ENCODE peak calls at places on chromosomes 3 and 15, in six cellular contexts. V is substantia nigra, Q is left lung, Y is IMR-90, I is foreskin keratinocyte, B is right atrium auricular region. T is an unnamed sample.

GRCh38 chr15:59332009-59332408 is 40.7 kb downstream of the MYO1E start:
- DNase-seq in B (no peak), Q (no peak), Y (no peak), V (no peak), I (no peak), T (no peak)

GRCh38 chr3:147348976-147349375 is 57.4 kb downstream of the ZIC4 start:
- DNase-seq in Q (no peak), I (no peak), V (no peak), Y (no peak), B (no peak), T (no peak)

GRCh38 chr15:57866149-57866736 is 159.7 kb downstream of the POLR2M start:
- DNase-seq in I (no peak), V (peak; percentile 4), B (peak; percentile 71), Q (peak; percentile 78), Y (peak; percentile 15), T (no peak)

GRCh38 chr3:51429138-51429537 is 38.1 kb downstream of the RBM15B start:
- DNase-seq in B (no peak), V (no peak), Y (no peak), Q (no peak), I (no peak), T (no peak)

GRCh38 chr3:133937756-133938601 is 42.3 kb upstream of the RAB6B start:
- DNase-seq in B (peak; percentile 51), V (no peak), I (no peak), Y (peak; percentile 70), Q (no peak), T (no peak)

GRCh38 chr3:45861043-45861846 is 19.3 kb upstream of the LZTFL1 start:
- DNase-seq in Q (no peak), I (no peak), Y (no peak), V (no peak), B (no peak), T (no peak)

GRCh38 chr3:13014755-13015285 is 58.4 kb downstream of the IQSEC1 start:
- DNase-seq in I (no peak), Q (no peak), Y (no peak), V (no peak), B (no peak), T (no peak)

GRCh38 chr3:156817931-156818765 is 8.0 kb upstream of the LEKR1 start:
- DNase-seq in Y (no peak), Q (no peak), V (no peak), B (no peak), I (peak; percentile 59), T (no peak)

GRCh38 chr3:15815696-15816095 is 17.9 kb upstream of the ANKRD28 start:
- DNase-seq in B (no peak), Y (peak; percentile 88), V (no peak), I (peak; percentile 45), Q (no peak), T (peak; percentile 5)

GRCh38 chr3:63405882-63406281 is 127.8 kb downstream of the SYNPR start:
- DNase-seq in Q (no peak), B (no peak), I (no peak), Y (no peak), V (no peak), T (no peak)

GRCh38 chr3:155778441-155778840 is 27.6 kb downstream of the C3orf33 start:
- DNase-seq in Y (peak; percentile 6), V (no peak), B (no peak), Q (no peak), I (no peak), T (no peak)

GRCh38 chr15:48897144-48897814 is 19.3 kb downstream of the EID1 start:
- DNase-seq in Q (no peak), Y (peak; percentile 82), I (no peak), B (no peak), V (no peak), T (no peak)

GRCh38 chr15:56208641-56209155 is 35.0 kb downstream of the RFX7 start:
- DNase-seq in Y (peak; percentile 23), Q (no peak), V (no peak), I (no peak), B (no peak), T (no peak)

GRCh38 chr15:101088311-101088710 is 163.5 kb downstream of the CHSY1 start:
- DNase-seq in Y (no peak), V (no peak), B (no peak), I (no peak), Q (no peak), T (no peak)

GRCh38 chr15:32041294-32041693 is 11.0 kb downstream of the CHRNA7 start:
- DNase-seq in I (no peak), V (no peak), B (no peak), Y (no peak), Q (no peak), T (no peak)

GRCh38 chr15:67521770-67522568 is 1.0 kb downstream of the C15orf61 start:
- DNase-seq in Q (no peak), V (no peak), B (no peak), I (peak; percentile 39), Y (peak; percentile 51), T (no peak)

GRCh38 chr3:39189648-39190269 is 2.6 kb downstream of the XIRP1 start:
- DNase-seq in Q (no peak), V (peak; percentile 49), Y (peak; percentile 64), B (peak; percentile 78), I (no peak), T (no peak)

DNA sequence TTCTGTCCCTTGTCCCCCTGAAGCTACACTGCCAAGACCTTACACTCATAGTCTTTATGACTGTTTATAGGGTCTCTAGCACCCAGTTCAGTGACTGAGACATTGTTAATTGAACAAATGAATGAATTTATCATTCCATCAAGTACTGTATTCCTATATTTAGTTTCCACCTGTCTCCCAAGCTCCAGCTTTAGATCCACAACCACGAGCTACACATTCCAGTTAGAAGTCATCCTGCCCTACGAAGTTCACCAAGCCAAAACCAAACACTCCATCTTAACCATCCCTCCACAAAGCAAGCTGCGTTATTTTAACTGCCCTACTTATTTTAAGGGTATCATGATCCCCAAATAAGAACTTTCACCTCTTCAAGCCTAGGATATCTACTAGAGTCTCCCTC is 31.3 kb downstream of the TNIK start:
- DNase-seq in Y (no peak), B (no peak), I (no peak), V (no peak), Q (no peak), T (no peak)
- H3K27ac ChIP-seq in Y (no peak overlapping the region), B (no peak overlapping the region), I (no peak overlapping the region), V (no peak overlapping the region), Q (no peak overlapping the region), T (no peak overlapping the region)

GRCh38 chr15:68700395-68701123 is 120.1 kb downstream of the ANP32A start:
- DNase-seq in Q (no peak), Y (peak; percentile 59), I (no peak), B (peak; percentile 73), V (peak; percentile 79), T (no peak)
- H3K27ac ChIP-seq in Q (peak overlapping the region; percentile 28), Y (no peak overlapping the region), I (no peak overlapping the region), B (peak overlapping the region; percentile 56), V (peak overlapping the region; percentile 98), T (no peak overlapping the region)

DNA sequence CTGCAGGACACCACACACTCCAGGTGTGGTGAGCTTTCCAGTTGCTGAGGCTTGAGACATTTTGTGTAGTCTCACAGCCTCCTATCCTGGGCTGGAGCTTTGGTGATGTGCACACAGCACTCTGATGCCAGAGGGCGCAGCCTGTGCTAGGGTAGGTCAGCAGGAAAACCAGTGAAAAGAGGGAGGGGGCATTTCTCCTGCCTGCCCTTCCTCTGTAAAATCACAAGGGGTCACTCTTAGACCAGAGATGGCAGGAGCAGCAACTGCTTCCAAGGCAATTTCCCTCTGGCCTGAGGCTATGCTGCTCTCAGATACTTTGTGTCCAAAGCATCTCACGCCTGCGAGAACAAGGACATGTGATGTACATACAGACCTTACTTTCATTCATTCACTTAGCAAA is 16.5 kb upstream of the MUSTN1 start:
- DNase-seq in I (peak; percentile 13), Y (peak; percentile 49), Q (no peak), B (no peak), V (no peak), T (no peak)
- H3K27ac ChIP-seq in I (no peak overlapping the region), Y (no peak overlapping the region), Q (no peak overlapping the region), B (no peak overlapping the region), V (no peak overlapping the region), T (no peak overlapping the region)

DNA sequence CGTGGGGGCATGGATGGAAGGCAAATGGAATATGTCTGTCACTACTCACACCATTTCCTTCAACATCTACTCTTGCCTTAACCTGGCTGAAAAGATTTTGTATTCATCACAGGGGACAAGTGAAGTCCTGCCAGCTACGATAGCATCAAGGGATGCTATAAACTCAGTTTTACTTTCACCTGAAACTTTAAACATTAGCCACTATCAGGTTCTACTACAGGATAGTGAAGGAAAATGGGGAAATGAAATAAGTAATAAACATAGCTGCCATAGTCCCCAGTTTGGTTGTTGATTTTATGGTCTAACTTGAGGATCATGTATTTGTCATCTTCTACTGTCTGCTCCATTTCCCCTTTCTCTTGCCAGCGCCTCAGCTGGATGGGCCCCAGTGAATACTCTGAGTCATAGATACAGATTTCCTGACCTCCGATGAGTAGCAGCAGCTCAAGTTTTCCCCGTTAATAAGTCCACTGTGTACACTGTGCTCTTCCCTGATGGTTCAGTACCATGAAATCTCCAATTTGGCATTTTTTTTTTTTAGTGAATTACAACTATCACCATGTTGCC is 338.2 kb upstream of the SLCO3A1 start:
- DNase-seq in V (no peak), I (peak; percentile 84), B (peak; percentile 67), Q (no peak), Y (peak; percentile 92), T (peak; percentile 85)
- H3K27ac ChIP-seq in V (no peak overlapping the region), I (peak overlapping the region; percentile 50), B (no peak overlapping the region), Q (no peak overlapping the region), Y (no peak overlapping the region), T (peak overlapping the region; percentile 66)

DNA sequence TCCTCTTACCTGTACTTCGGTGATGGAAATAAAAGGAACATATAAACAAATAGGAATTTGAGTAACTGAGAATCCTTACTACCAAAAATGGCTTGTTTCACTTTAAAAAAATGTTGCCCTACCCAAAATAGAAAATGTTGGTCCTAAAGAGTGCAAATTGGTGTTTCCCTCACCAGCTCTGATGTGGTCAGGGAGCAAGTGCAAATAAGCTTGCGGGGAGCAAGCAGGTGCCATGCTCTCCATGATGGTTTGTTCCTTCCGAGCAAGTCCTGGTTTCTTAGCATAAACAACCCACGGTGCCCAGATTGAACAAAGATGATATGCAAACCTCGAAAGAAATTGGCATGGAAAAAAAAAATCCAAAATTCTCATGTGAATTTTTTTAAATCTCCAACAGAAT is 68.8 kb downstream of the PGPEP1L start:
- DNase-seq in Y (no peak), V (no peak), B (no peak), I (no peak), Q (no peak), T (no peak)
- H3K27ac ChIP-seq in Y (no peak overlapping the region), V (no peak overlapping the region), B (no peak overlapping the region), I (no peak overlapping the region), Q (no peak overlapping the region), T (no peak overlapping the region)

DNA sequence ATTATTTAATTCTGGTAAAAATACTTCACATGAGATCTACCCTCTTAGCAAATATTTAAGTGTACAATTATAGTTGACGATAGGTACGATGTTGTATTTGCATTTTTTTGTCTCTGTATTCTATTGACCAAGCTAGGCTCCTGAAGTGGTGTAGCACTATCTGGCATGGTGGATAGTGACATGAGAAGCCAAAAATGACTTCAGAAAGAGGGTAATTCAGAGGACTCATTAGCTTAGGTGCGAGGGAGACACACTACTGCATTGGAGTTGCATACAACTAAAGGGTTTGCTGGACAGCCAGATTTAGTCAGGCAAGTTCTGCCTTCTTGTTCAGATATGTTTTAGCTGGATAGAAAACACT is 50.6 kb downstream of the KBTBD8 start:
- DNase-seq in V (no peak), Y (no peak), Q (no peak), B (no peak), I (no peak), T (no peak)
- H3K27ac ChIP-seq in V (no peak overlapping the region), Y (no peak overlapping the region), Q (no peak overlapping the region), B (no peak overlapping the region), I (no peak overlapping the region), T (no peak overlapping the region)

T was measured in epithelial cell of prostate.